ENCODE peak calls at places on chromosomes 7 and 10, in ten cellular contexts. B, E, N, F, G, T, L, S, X and K are unnamed samples. For H3K36me3, the result is how much of the 10 kb centered on the place peaks cover.

GRCh38 chr10:7184660-7185366 is 226.0 kb downstream of the SFMBT2 start:
- DNase-seq in B (no peak), E (no peak), N (no peak), F (no peak), G (no peak), T (no peak), L (no peak), S (no peak), X (no peak), K (no peak)

GRCh38 chr7:26653430-26653911 is 210.9 kb downstream of the SKAP2 start:
- DNase-seq in B (no peak), E (no peak), N (peak), F (no peak), G (no peak), T (no peak), L (peak), S (peak), X (no peak), K (no peak)

GRCh38 chr10:88062385-88062784 is 199.0 kb downstream of the PTEN start:
- DNase-seq in B (no peak), E (no peak), N (no peak), F (no peak), G (no peak), T (no peak), L (no peak), S (no peak), X (no peak), K (no peak)

GRCh38 chr7:105816954-105817615 is 59.3 kb downstream of the ATXN7L1 start:
- DNase-seq in B (no peak), E (no peak), N (no peak), F (no peak), G (no peak), T (no peak), L (no peak), S (no peak), X (no peak), K (no peak)

GRCh38 chr10:96017227-96017687 is 26.1 kb upstream of the CCNJ start:
- DNase-seq in B (peak), E (no peak), N (peak), F (no peak), G (no peak), T (peak), L (peak), S (no peak), X (no peak), K (peak)

GRCh38 chr10:91758303-91759146 is 39.7 kb upstream of the TNKS2 start:
- DNase-seq in B (peak), E (no peak), N (peak), F (no peak), G (no peak), T (peak), L (peak), S (no peak), X (no peak), K (peak)

GRCh38 chr7:11193888-11194287 is 220.2 kb downstream of the PHF14 start:
- DNase-seq in B (no peak), E (no peak), N (peak), F (no peak), G (no peak), T (peak), L (no peak), S (no peak), X (no peak), K (no peak)

GRCh38 chr10:123378302-123378701 is 224.1 kb downstream of the BUB3 start:
- DNase-seq in B (no peak), E (no peak), N (no peak), F (no peak), G (no peak), T (no peak), L (no peak), S (no peak), X (no peak), K (no peak)

GRCh38 chr7:47652591-47652990 is 70.7 kb upstream of the TNS3 start:
- DNase-seq in B (no peak), E (no peak), N (no peak), F (no peak), G (no peak), T (no peak), L (peak), S (no peak), X (no peak), K (no peak)

GRCh38 chr7:138077809-138078208 is 1.6 kb downstream of the AKR1D1 start:
- DNase-seq in B (no peak), E (no peak), N (peak), F (no peak), G (no peak), T (no peak), L (peak), S (no peak), X (no peak), K (no peak)

GRCh38 chr7:92763636-92764423 is 72.5 kb downstream of the CDK6 start:
- DNase-seq in B (no peak), E (no peak), N (peak), F (no peak), G (no peak), T (peak), L (peak), S (no peak), X (no peak), K (no peak)

GRCh38 chr10:128345331-128345730 is 219.1 kb upstream of the MKI67 start:
- DNase-seq in B (no peak), E (no peak), N (no peak), F (no peak), G (no peak), T (no peak), L (no peak), S (no peak), X (no peak), K (no peak)

GRCh38 chr10:79387974-79388850 is 40.9 kb downstream of the PPIF start:
- DNase-seq in B (no peak), E (no peak), N (no peak), F (no peak), G (no peak), T (peak), L (no peak), S (no peak), X (no peak), K (no peak)

GRCh38 chr10:77524300-77524711 is 113.3 kb downstream of the KCNMA1 start:
- DNase-seq in B (no peak), E (no peak), N (peak), F (no peak), G (no peak), T (peak), L (peak), S (no peak), X (no peak), K (no peak)

GRCh38 chr10:71703577-71703976 is 16.0 kb downstream of the C10orf105 start:
- DNase-seq in B (no peak), E (no peak), N (no peak), F (no peak), G (no peak), T (no peak), L (no peak), S (no peak), X (no peak), K (no peak)

GRCh38 chr10:75335983-75336382 is 65.6 kb downstream of the ZNF503 start:
- DNase-seq in B (peak), E (no peak), N (no peak), F (no peak), G (no peak), T (no peak), L (no peak), S (no peak), X (no peak), K (no peak)

GRCh38 chr10:48814933-48815332 is 124.7 kb downstream of the LRRC18 start:
- DNase-seq in B (no peak), E (no peak), N (no peak), F (no peak), G (no peak), T (no peak), L (no peak), S (no peak), X (no peak), K (no peak)

GRCh38 chr7:86760236-86760635 is 116.5 kb downstream of the GRM3 start:
- DNase-seq in B (no peak), E (no peak), N (no peak), F (no peak), G (no peak), T (peak), L (no peak), S (no peak), X (no peak), K (no peak)

GRCh38 chr7:98276241-98276761 is 5.2 kb upstream of the BRI3 start:
- DNase-seq in B (no peak), E (no peak), N (peak), F (no peak), G (no peak), T (no peak), L (no peak), S (peak), X (peak), K (no peak)

GRCh38 chr7:30164567-30164966 is 29.8 kb downstream of the MTURN start:
- DNase-seq in B (peak), E (no peak), N (peak), F (no peak), G (no peak), T (peak), L (peak), S (no peak), X (no peak), K (peak)

GRCh38 chr7:12162420-12163113 is 48.5 kb upstream of the TMEM106B start:
- DNase-seq in B (no peak), E (no peak), N (peak), F (no peak), G (no peak), T (no peak), L (peak), S (no peak), X (no peak), K (no peak)

GRCh38 chr10:35413985-35414861 is 77.9 kb downstream of the CCNY start:
- DNase-seq in B (no peak), E (no peak), N (no peak), F (no peak), G (no peak), T (peak), L (peak), S (no peak), X (no peak), K (no peak)

GRCh38 chr10:86855503-86855902 is 99.1 kb downstream of the BMPR1A start:
- DNase-seq in B (no peak), E (no peak), N (no peak), F (no peak), G (no peak), T (no peak), L (no peak), S (no peak), X (no peak), K (no peak)

GRCh38 chr10:86862373-86862772 is 95.0 kb downstream of the MMRN2 start:
- DNase-seq in B (no peak), E (no peak), N (no peak), F (no peak), G (no peak), T (peak), L (no peak), S (no peak), X (no peak), K (no peak)

GRCh38 chr10:86861351-86861750 is 96.1 kb downstream of the MMRN2 start:
- DNase-seq in B (no peak), E (no peak), N (no peak), F (no peak), G (no peak), T (no peak), L (no peak), S (no peak), X (no peak), K (no peak)

GRCh38 chr10:86856156-86856555 is 99.7 kb downstream of the BMPR1A start:
- DNase-seq in B (no peak), E (no peak), N (no peak), F (no peak), G (no peak), T (peak), L (no peak), S (no peak), X (no peak), K (no peak)

GRCh38 chr10:86857097-86857825 is 100.2 kb downstream of the MMRN2 start:
- DNase-seq in B (no peak), E (no peak), N (peak), F (no peak), G (no peak), T (peak), L (no peak), S (no peak), X (no peak), K (no peak)
- H3K36me3 ChIP-seq in B (under half), E (under half), N (under half), F (under half), G (under half), T (under half), L (under half), S (under half), X (under half), K (under half)

GRCh38 chr7:54888067-54888735 is 129.2 kb upstream of the SEC61G start:
- DNase-seq in B (no peak), E (peak), N (peak), F (no peak), G (no peak), T (peak), L (no peak), S (no peak), X (no peak), K (no peak)

GRCh38 chr7:54885285-54885684 is 126.3 kb upstream of the SEC61G start:
- DNase-seq in B (no peak), E (no peak), N (no peak), F (no peak), G (no peak), T (no peak), L (no peak), S (no peak), X (no peak), K (no peak)

DNA sequence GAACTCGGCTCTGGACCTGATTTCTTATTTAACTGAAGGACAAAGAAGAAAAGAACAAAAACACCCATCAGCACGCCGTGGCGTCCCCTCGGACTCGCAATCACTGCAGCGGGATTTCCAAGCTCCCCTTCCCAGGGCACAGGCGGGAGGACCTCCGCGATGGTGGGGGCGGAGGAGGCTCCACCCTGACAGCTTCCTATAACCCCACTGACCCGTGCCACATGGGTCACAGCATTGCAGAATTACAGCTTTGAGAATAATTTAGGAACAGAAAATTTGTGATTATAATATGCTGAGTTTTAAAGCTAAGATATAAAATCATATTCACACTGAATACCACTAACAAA is 129.7 kb upstream of the SEC61G start:
- DNase-seq in B (no peak), E (no peak), N (no peak), F (no peak), G (no peak), T (no peak), L (no peak), S (no peak), X (no peak), K (no peak)
- H3K27ac ChIP-seq in B (no peak), E (no peak), N (no peak), F (no peak), G (no peak), T (no peak), L (no peak), S (no peak), X (no peak), K (no peak)

DNA sequence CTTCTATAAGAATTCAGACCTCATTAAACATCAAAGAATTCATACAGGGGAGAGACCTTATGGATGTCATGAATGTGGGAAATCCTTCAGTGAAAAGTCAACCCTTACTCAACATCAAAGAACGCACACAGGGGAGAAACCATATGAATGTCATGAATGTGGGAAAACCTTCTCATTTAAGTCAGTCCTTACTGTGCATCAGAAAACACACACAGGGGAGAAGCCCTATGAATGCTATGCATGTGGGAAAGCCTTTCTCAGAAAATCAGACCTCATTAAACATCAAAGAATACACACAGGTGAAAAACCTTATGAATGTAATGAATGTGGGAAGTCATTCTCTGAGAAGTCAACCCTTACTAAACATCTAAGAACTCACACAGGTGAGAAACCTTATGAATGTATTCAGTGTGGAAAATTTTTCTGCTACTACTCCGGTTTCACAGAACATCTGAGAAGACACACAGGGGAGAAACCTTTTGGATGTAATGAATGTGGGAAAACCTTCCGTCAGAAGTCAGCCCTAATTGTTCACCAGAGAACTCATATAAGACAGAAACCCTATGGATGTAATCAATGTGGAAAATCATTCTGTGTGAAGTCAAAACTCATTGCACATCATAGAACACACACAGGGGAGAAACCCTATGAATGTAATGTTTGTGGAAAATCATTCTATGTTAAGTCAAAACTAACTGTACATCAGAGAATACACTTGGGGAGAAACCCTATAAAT is 24.1 kb downstream of the ZNF37A start:
- DNase-seq in B (no peak), E (no peak), N (peak), F (no peak), G (no peak), T (peak), L (no peak), S (no peak), X (no peak), K (peak)
- H3K36me3 ChIP-seq in B (half or more), E (half or more), N (under half), F (under half), G (under half), T (under half), L (under half), S (under half), X (under half), K (under half)

GRCh38 chr10:44952779-44953231 is 6.8 kb upstream of the RASSF4 start:
- DNase-seq in B (no peak), E (no peak), N (no peak), F (no peak), G (no peak), T (peak), L (no peak), S (no peak), X (no peak), K (no peak)
- H3K27ac ChIP-seq in B (no peak), E (no peak), N (peak), F (no peak), G (no peak), T (no peak), L (no peak), S (no peak), X (no peak), K (no peak)

GRCh38 chr10:124997791-124998623 is 56.1 kb downstream of the ZRANB1 start:
- DNase-seq in B (no peak), E (no peak), N (no peak), F (no peak), G (no peak), T (no peak), L (no peak), S (peak), X (peak), K (no peak)

GRCh38 chr10:124996127-124996853 is 54.4 kb downstream of the ZRANB1 start:
- DNase-seq in B (no peak), E (no peak), N (no peak), F (no peak), G (no peak), T (no peak), L (no peak), S (no peak), X (peak), K (no peak)

GRCh38 chr10:124997246-124997790 is 55.4 kb downstream of the ZRANB1 start:
- DNase-seq in B (no peak), E (no peak), N (no peak), F (no peak), G (no peak), T (no peak), L (no peak), S (peak), X (peak), K (no peak)

GRCh38 chr10:124995605-124996004 is 53.7 kb downstream of the ZRANB1 start:
- DNase-seq in B (no peak), E (no peak), N (no peak), F (no peak), G (no peak), T (no peak), L (no peak), S (no peak), X (peak), K (no peak)

DNA sequence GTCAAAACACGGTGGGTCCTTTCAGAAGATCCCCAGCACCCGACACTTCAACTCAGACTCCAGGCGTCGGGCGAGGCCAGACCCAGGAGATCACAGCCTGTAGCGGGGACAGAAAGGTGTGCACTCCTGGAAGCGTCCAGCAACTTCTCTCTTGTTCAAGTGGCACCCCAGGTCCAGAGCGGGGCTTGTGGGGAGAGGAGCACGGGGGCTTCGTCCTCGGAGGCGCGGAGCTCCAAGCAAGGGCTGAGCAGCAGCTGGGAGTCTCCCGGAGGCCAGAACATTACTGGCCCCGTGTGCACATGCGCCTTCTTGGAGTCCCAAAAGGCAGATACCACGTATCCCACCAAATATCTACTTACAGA is 54.9 kb downstream of the ZRANB1 start:
- DNase-seq in B (no peak), E (no peak), N (no peak), F (no peak), G (no peak), T (no peak), L (no peak), S (no peak), X (peak), K (no peak)
- H3K36me3 ChIP-seq in B (under half), E (half or more), N (under half), F (under half), G (under half), T (under half), L (under half), S (under half), X (half or more), K (under half)

GRCh38 chr10:98378722-98379121 is 36.3 kb downstream of the PYROXD2 start:
- DNase-seq in B (no peak), E (no peak), N (no peak), F (no peak), G (no peak), T (no peak), L (no peak), S (no peak), X (no peak), K (no peak)

GRCh38 chr10:98383869-98384268 is 31.1 kb downstream of the PYROXD2 start:
- DNase-seq in B (no peak), E (no peak), N (no peak), F (no peak), G (no peak), T (no peak), L (no peak), S (no peak), X (no peak), K (no peak)

GRCh38 chr10:98382691-98383101 is 32.3 kb downstream of the PYROXD2 start:
- DNase-seq in B (no peak), E (no peak), N (no peak), F (no peak), G (no peak), T (peak), L (no peak), S (no peak), X (no peak), K (no peak)

GRCh38 chr10:98377536-98377935 is 37.4 kb downstream of the PYROXD2 start:
- DNase-seq in B (no peak), E (no peak), N (no peak), F (no peak), G (no peak), T (no peak), L (no peak), S (no peak), X (no peak), K (no peak)

GRCh38 chr10:98380493-98381339 is 34.3 kb downstream of the PYROXD2 start:
- DNase-seq in B (no peak), E (no peak), N (no peak), F (no peak), G (no peak), T (peak), L (no peak), S (no peak), X (no peak), K (no peak)
- H3K27ac ChIP-seq in B (no peak), E (no peak), N (peak), F (no peak), G (no peak), T (peak), L (no peak), S (no peak), X (no peak), K (no peak)